ENCODE peak calls at places on chromosomes 1 and 21, in seven cellular contexts. C, B, Y, I, M, V and Q are unnamed samples.

GRCh38 chr1:212683357-212683722 is 16.3 kb downstream of the BATF3 start:
- DNase-seq in C (no peak), B (no peak), Y (no peak), I (no peak), M (no peak), V (no peak), Q (no peak)

GRCh38 chr1:181208076-181208475 is 119.6 kb downstream of the IER5 start:
- DNase-seq in C (no peak), B (no peak), Y (no peak), I (no peak), M (no peak), V (no peak), Q (no peak)

GRCh38 chr1:119510046-119510445 is 3.0 kb downstream of the HSD3B1 start:
- DNase-seq in C (no peak), B (no peak), Y (no peak), I (no peak), M (no peak), V (no peak), Q (peak)

GRCh38 chr1:204043680-204044079 is 29.2 kb upstream of the SOX13 start:
- DNase-seq in C (no peak), B (no peak), Y (no peak), I (no peak), M (no peak), V (no peak), Q (no peak)

GRCh38 chr1:110065841-110066240 is 4.6 kb downstream of the ALX3 start:
- DNase-seq in C (no peak), B (no peak), Y (no peak), I (no peak), M (no peak), V (no peak), Q (peak)

GRCh38 chr1:224666078-224666477 is 50.0 kb downstream of the CNIH3 start:
- DNase-seq in C (no peak), B (no peak), Y (no peak), I (no peak), M (no peak), V (no peak), Q (no peak)

GRCh38 chr1:52032785-52033131 is 852 bp downstream of the KTI12 start:
- DNase-seq in C (no peak), B (peak), Y (no peak), I (peak), M (peak), V (peak), Q (peak)

GRCh38 chr1:168372307-168372706 is 91.6 kb downstream of the TBX19 start:
- DNase-seq in C (no peak), B (no peak), Y (no peak), I (no peak), M (no peak), V (no peak), Q (no peak)

GRCh38 chr1:179548666-179549367 is 26.9 kb downstream of the NPHS2 start:
- DNase-seq in C (no peak), B (no peak), Y (no peak), I (no peak), M (no peak), V (no peak), Q (no peak)

GRCh38 chr1:229229137-229229720 is 41.7 kb upstream of the RAB4A start:
- DNase-seq in C (no peak), B (no peak), Y (no peak), I (no peak), M (no peak), V (peak), Q (peak)

GRCh38 chr21:39040494-39041110 is 142.6 kb downstream of the PSMG1 start:
- DNase-seq in C (no peak), B (no peak), Y (no peak), I (no peak), M (no peak), V (no peak), Q (no peak)

GRCh38 chr1:32984090-32984828 is 19.6 kb upstream of the RNF19B start:
- DNase-seq in C (no peak), B (peak), Y (no peak), I (peak), M (peak), V (no peak), Q (no peak)

GRCh38 chr21:45362748-45363145 is 42.2 kb upstream of the COL18A1 start:
- DNase-seq in C (no peak), B (no peak), Y (no peak), I (no peak), M (no peak), V (no peak), Q (no peak)

GRCh38 chr21:20811702-20812101 is 186.5 kb upstream of the NCAM2 start:
- DNase-seq in C (no peak), B (no peak), Y (no peak), I (no peak), M (no peak), V (no peak), Q (no peak)

GRCh38 chr21:42913461-42913860 is 12.0 kb downstream of the ERVH48-1 start:
- DNase-seq in C (no peak), B (no peak), Y (peak), I (peak), M (no peak), V (no peak), Q (no peak)

GRCh38 chr1:2459757-2460156 is 16.3 kb upstream of the PLCH2 start:
- DNase-seq in C (no peak), B (peak), Y (no peak), I (peak), M (no peak), V (no peak), Q (no peak)
- TF ChIP-seq CTCF in C (no peak), B (peak), Y (peak), I (peak), M (no peak), V (no peak), Q (no peak)

GRCh38 chr1:3649342-3650247 is at the start of gene WRAP73:
- DNase-seq in C (peak), B (peak), Y (peak), I (peak), M (peak), V (peak), Q (peak)
- TF ChIP-seq CTCF in C (no peak), B (peak), Y (peak), I (no peak), M (no peak), V (no peak), Q (no peak)

DNA sequence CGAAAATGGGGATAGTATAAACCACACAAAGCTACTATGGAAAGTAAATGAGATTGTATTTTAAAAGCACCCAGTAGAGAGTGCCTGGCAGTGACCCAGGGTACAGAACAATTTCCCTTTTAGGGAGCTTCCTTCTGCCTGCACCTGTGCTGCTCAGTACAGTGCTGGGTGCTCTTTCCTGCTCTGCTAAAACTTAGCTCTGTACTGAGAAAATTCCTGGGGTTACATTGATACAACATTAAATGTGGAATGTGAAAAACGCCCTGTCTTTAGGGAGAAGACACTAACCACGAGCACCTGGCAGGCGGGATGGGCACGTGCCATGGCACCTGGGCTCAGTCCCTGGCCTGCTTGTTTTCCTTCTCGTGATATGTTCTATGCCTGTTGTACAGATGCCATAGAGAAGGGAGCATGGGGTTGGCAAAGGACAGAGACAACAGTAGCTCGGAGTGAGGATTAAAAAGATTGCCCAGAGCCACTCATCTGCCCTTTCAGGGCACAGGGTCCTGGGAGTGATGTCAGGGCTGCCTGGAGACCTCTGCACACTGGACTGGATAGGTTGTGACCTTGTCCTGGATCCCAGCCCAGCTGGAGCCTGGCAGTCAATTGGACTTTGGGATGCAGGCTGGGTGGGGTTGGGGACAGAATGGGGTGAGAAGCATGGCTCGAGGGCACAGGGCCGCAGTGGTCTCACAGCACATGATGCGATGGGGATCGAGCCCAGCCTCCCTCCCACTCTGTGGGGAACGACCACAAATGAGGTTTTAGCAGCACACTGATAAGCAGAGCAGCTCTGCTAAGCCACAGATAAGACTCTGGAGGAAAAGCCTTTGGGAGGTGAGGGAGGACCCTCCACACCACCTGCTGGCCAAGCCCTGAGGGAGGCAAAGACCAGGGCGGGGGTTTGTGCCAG is 4.2 kb downstream of the SPATA46 start:
- DNase-seq in C (no peak), B (no peak), Y (no peak), I (no peak), M (no peak), V (no peak), Q (no peak)
- TF ChIP-seq CTCF in C (no peak), B (no peak), Y (no peak), I (no peak), M (no peak), V (no peak), Q (no peak)

GRCh38 chr1:194102607-194103006 is 916.2 kb upstream of the B3GALT2 start:
- DNase-seq in C (no peak), B (peak), Y (no peak), I (no peak), M (no peak), V (no peak), Q (peak)
- TF ChIP-seq CTCF in C (peak), B (no peak), Y (no peak), I (no peak), M (no peak), V (no peak), Q (no peak)